ENCODE peak calls at places on chromosomes 3 and 15, in ten cellular contexts. Q is mammary epithelial cell, U is GM12878, R is heart right ventricle, E is neural progenitor cell, A is tibial artery, T is IMR-90, C is dorsolateral prefrontal cortex, D is GM23248, O is osteoblast. M is an unnamed sample.

GRCh38 chr15:60905587-60905986 is 323.5 kb downstream of the RORA start:
- DNase-seq in Q (no peak), U (no peak), R (no peak), E (peak; percentile 45), A (no peak), T (no peak), C (no peak), D (no peak), O (no peak), M (no peak)

GRCh38 chr3:95271330-95271729 is 1208.5 kb downstream of the NSUN3 start:
- DNase-seq in Q (no peak), U (no peak), R (no peak), E (no peak), A (no peak), T (no peak), C (no peak), D (no peak), O (no peak), M (no peak)

GRCh38 chr15:64379216-64379960 is 1.9 kb downstream of the PCLAF start:
- DNase-seq in Q (no peak), U (no peak), R (no peak), E (no peak), A (no peak), T (no peak), C (no peak), D (peak; percentile 31), O (peak; percentile 50), M (no peak)

GRCh38 chr15:60913901-60914300 is 315.2 kb downstream of the RORA start:
- DNase-seq in Q (no peak), U (no peak), R (no peak), E (no peak), A (no peak), T (no peak), C (no peak), D (no peak), O (no peak), M (no peak)

GRCh38 chr3:124799676-124800075 is 69.4 kb downstream of the UMPS start:
- DNase-seq in Q (no peak), U (no peak), R (no peak), E (no peak), A (no peak), T (no peak), C (no peak), D (no peak), O (no peak), M (no peak)

GRCh38 chr15:49145651-49146609 is 9.5 kb downstream of the COPS2 start:
- DNase-seq in Q (peak; percentile 52), U (no peak), R (no peak), E (peak; percentile 61), A (no peak), T (peak; percentile 73), C (no peak), D (peak; percentile 75), O (no peak), M (no peak)

GRCh38 chr3:52221563-52222318 is 3.7 kb downstream of the TLR9 start:
- DNase-seq in Q (no peak), U (no peak), R (no peak), E (no peak), A (no peak), T (no peak), C (no peak), D (no peak), O (peak; percentile 69), M (peak; percentile 82)

GRCh38 chr3:170947018-170947769 is 38.8 kb upstream of the EIF5A2 start:
- DNase-seq in Q (no peak), U (no peak), R (no peak), E (no peak), A (no peak), T (no peak), C (no peak), D (no peak), O (peak; percentile 8), M (no peak)

GRCh38 chr15:51621917-51622268 is 678 bp downstream of the DMXL2 start:
- DNase-seq in Q (peak; percentile 68), U (no peak), R (peak; percentile 47), E (peak; percentile 67), A (peak; percentile 35), T (peak; percentile 57), C (peak; percentile 42), D (peak; percentile 83), O (peak; percentile 87), M (peak; percentile 43)

DNA sequence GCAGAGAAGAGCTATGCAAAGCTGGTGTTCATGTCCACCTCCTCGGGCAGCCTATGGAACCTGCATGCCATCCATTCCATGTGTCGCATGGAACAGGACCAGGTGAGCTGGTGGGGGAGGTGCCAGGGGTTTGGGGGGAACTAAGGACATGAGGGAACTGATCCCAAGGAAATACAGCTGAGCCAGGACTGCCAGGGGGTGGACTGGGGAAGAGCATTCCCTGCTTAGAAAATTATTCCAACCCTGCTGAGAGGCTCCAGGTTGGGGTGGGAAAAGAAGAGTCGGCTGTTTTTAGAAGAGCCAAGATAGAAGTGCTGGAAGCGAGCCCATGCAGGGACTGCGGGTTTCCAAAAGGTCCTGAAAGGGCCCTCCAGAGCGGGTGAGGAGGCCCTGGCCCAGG is 7.6 kb downstream of the DISP2 start:
- DNase-seq in Q (no peak), U (no peak), R (no peak), E (no peak), A (no peak), T (no peak), C (no peak), D (no peak), O (peak; percentile 77), M (no peak)
- H3K27me3 ChIP-seq in Q (no peaks in the 10 kb centered on the region), U (peaks cover under 1% of the 10 kb centered on the region), R (no peaks in the 10 kb centered on the region), E (peaks cover 74% of the 10 kb centered on the region), A (no peaks in the 10 kb centered on the region), T (peaks cover 11% of the 10 kb centered on the region), C (no peaks in the 10 kb centered on the region), D (no peaks in the 10 kb centered on the region), O (peaks cover 10% of the 10 kb centered on the region), M (no peaks in the 10 kb centered on the region)

GRCh38 chr3:195149292-195149691 is 121.7 kb downstream of the XXYLT1 start:
- DNase-seq in Q (no peak), U (no peak), R (no peak), E (no peak), A (no peak), T (no peak), C (no peak), D (no peak), O (no peak), M (no peak)
- H3K4me3 ChIP-seq in Q (no peak overlapping the region), U (peak overlapping the region; percentile 93), R (peak overlapping the region; percentile 39), E (no peak overlapping the region), A (no peak overlapping the region), T (no peak overlapping the region), C (no peak overlapping the region), D (no peak overlapping the region), O (no peak overlapping the region), M (no peak overlapping the region)

GRCh38 chr3:15859507-15860013 is 61.8 kb upstream of the ANKRD28 start:
- DNase-seq in Q (peak; percentile 89), U (no peak), R (peak; percentile 83), E (peak; percentile 91), A (peak; percentile 87), T (peak; percentile 74), C (peak; percentile 78), D (peak; percentile 91), O (peak; percentile 99), M (peak; percentile 95)
- H3K27ac ChIP-seq in Q (peak overlapping the region; percentile 63), U (peak overlapping the region; percentile 78), R (peak overlapping the region; percentile 80), E (no peak overlapping the region), A (peak overlapping the region; percentile 77), T (peak overlapping the region; percentile 50), C (no peak overlapping the region), D (no peak overlapping the region), O (no peak overlapping the region), M (peak overlapping the region; percentile 9)

GRCh38 chr3:46892285-46893145 is 15.0 kb downstream of the PTH1R start:
- DNase-seq in Q (peak; percentile 53), U (no peak), R (peak; percentile 77), E (peak; percentile 93), A (peak; percentile 87), T (peak; percentile 33), C (peak; percentile 64), D (peak; percentile 78), O (peak; percentile 98), M (peak; percentile 93)
- H3K27me3 ChIP-seq in Q (peaks cover 3% of the 10 kb centered on the region), U (peaks cover 3% of the 10 kb centered on the region), R (no peaks in the 10 kb centered on the region), E (peaks cover 80% of the 10 kb centered on the region), A (no peaks in the 10 kb centered on the region), T (peaks cover 52% of the 10 kb centered on the region), C (no peaks in the 10 kb centered on the region), D (no peaks in the 10 kb centered on the region), O (peaks cover 54% of the 10 kb centered on the region), M (no peaks in the 10 kb centered on the region)

GRCh38 chr3:192957441-192957951 is 39.8 kb upstream of the MB21D2 start:
- DNase-seq in Q (peak; percentile 92), U (no peak), R (no peak), E (no peak), A (peak; percentile 46), T (peak; percentile 94), C (no peak), D (peak; percentile 93), O (peak; percentile 91), M (peak; percentile 68)
- H3K4me3 ChIP-seq in Q (peak overlapping the region; percentile 18), U (no peak overlapping the region), R (peak overlapping the region; percentile 20), E (no peak overlapping the region), A (no peak overlapping the region), T (peak overlapping the region; percentile 30), C (no peak overlapping the region), D (peak overlapping the region; percentile 67), O (peak overlapping the region; percentile 69), M (no peak overlapping the region)

DNA sequence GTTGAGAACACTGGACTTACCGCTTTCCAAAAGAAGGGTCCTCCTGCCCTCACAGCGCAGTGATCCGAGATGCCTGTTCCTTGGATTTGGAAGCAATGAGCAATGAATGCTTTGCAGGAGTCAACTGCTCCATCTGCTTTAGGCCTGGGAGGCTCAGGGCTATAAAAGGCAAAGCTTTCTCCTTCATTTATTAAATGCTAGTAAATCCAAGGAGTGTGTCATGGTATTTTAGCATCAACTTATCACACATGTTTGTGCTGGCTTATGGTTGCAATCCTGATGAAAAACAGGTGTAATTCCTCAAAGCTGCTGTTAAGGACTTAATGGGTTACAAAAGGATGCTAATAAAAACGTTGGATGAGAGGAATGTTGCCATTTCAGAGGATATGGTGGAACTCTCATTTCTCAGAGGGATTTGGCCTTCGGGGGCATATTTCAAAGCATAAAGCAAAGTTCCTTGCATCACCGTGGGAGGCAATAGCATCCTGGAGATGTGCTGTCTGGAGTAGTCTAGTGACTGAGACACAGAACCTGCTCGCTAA is 158.5 kb upstream of the TPM1 start:
- DNase-seq in Q (no peak), U (no peak), R (no peak), E (no peak), A (no peak), T (peak; percentile 70), C (no peak), D (peak; percentile 61), O (no peak), M (no peak)
- H3K27ac ChIP-seq in Q (no peak overlapping the region), U (no peak overlapping the region), R (no peak overlapping the region), E (no peak overlapping the region), A (no peak overlapping the region), T (peak overlapping the region; percentile 67), C (no peak overlapping the region), D (no peak overlapping the region), O (no peak overlapping the region), M (no peak overlapping the region)

M was measured in right cardiac atrium.